ENCODE peak calls at places on chromosomes 5 and 9, in nine cellular contexts. F is GM12878, N is spleen, U is transverse colon, C is Peyer's patch, P is IMR-90, Y is NB4, A is right lobe of liver, X is uterus. Q is an unnamed sample.

GRCh38 chr5:151597749-151598148 is 6.6 kb upstream of the FAT2 start:
- DNase-seq in X (no peak), U (no peak), C (no peak), Y (peak), N (no peak), A (no peak), F (no peak), P (no peak), Q (no peak)

GRCh38 chr9:19271081-19271480 is 40.6 kb downstream of the DENND4C start:
- DNase-seq in N (no peak), Y (no peak), X (no peak), U (no peak), C (no peak), F (no peak), A (no peak), P (no peak), Q (no peak)

GRCh38 chr5:171777420-171777759 is 8.2 kb upstream of the SMIM23 start:
- DNase-seq in C (no peak), X (no peak), P (no peak), N (no peak), F (no peak), Y (no peak), U (no peak), A (no peak), Q (no peak)

GRCh38 chr5:154220625-154221024 is 30.1 kb downstream of the GALNT10 start:
- DNase-seq in N (no peak), U (no peak), Y (no peak), F (no peak), X (no peak), A (no peak), C (no peak), P (peak), Q (no peak)

GRCh38 chr5:37836173-37837100 is 3.4 kb downstream of the GDNF start:
- DNase-seq in C (no peak), A (no peak), X (no peak), P (peak), F (no peak), U (no peak), Y (no peak), N (no peak), Q (no peak)

GRCh38 chr5:168047043-168047668 is 244.3 kb upstream of the WWC1 start:
- DNase-seq in Y (peak), U (peak), N (no peak), X (no peak), C (no peak), P (peak), F (peak), A (no peak), Q (peak)

GRCh38 chr5:68122439-68122906 is 93.1 kb upstream of the PIK3R1 start:
- DNase-seq in F (no peak), U (peak), X (no peak), P (no peak), C (no peak), N (no peak), Y (no peak), A (peak), Q (no peak)

GRCh38 chr9:104868303-104868686 is 59.7 kb downstream of the ABCA1 start:
- DNase-seq in X (no peak), F (no peak), A (peak), U (no peak), N (no peak), C (no peak), P (no peak), Y (no peak), Q (no peak)

GRCh38 chr5:142316681-142317080 is 8.1 kb downstream of the SPRY4 start:
- DNase-seq in U (no peak), N (no peak), Y (no peak), C (no peak), A (no peak), X (no peak), P (no peak), F (no peak), Q (no peak)

GRCh38 chr5:75566710-75567309 is 44.4 kb upstream of the ANKDD1B start:
- DNase-seq in X (no peak), N (no peak), C (no peak), A (no peak), F (peak), U (no peak), Y (peak), P (peak), Q (peak)

GRCh38 chr5:124021066-124021641 is 509.2 kb downstream of the CSNK1G3 start:
- DNase-seq in P (no peak), Y (no peak), U (no peak), N (no peak), A (no peak), X (no peak), C (no peak), F (no peak), Q (no peak)

GRCh38 chr5:137073192-137073591 is 425.9 kb downstream of the SPOCK1 start:
- DNase-seq in P (peak), Y (no peak), C (no peak), A (no peak), X (no peak), U (no peak), F (no peak), N (no peak), Q (no peak)

GRCh38 chr9:89311346-89312153 is 555 bp downstream of the CKS2 start:
- DNase-seq in A (no peak), Y (peak), F (no peak), P (no peak), N (no peak), C (no peak), X (no peak), U (peak), Q (peak)

GRCh38 chr5:109929371-109929770 is 239.6 kb downstream of the MAN2A1 start:
- DNase-seq in U (no peak), Y (no peak), A (no peak), C (no peak), P (no peak), N (no peak), X (no peak), F (no peak), Q (no peak)

GRCh38 chr5:14184082-14184481 is 40.9 kb downstream of the TRIO start:
- DNase-seq in U (no peak), Y (no peak), N (no peak), A (no peak), C (no peak), X (no peak), F (no peak), P (no peak), Q (no peak)

GRCh38 chr5:14184725-14185124 is 41.6 kb downstream of the TRIO start:
- DNase-seq in N (no peak), P (peak), C (no peak), U (no peak), X (peak), Y (no peak), F (no peak), A (no peak), Q (no peak)

GRCh38 chr5:14186132-14186830 is 43.1 kb downstream of the TRIO start:
- DNase-seq in N (no peak), Y (no peak), C (no peak), A (no peak), X (no peak), U (no peak), P (peak), F (no peak), Q (no peak)

GRCh38 chr5:14187157-14187556 is 44.0 kb downstream of the TRIO start:
- DNase-seq in P (no peak), X (no peak), A (no peak), F (no peak), Y (no peak), N (no peak), C (no peak), U (no peak), Q (no peak)

DNA sequence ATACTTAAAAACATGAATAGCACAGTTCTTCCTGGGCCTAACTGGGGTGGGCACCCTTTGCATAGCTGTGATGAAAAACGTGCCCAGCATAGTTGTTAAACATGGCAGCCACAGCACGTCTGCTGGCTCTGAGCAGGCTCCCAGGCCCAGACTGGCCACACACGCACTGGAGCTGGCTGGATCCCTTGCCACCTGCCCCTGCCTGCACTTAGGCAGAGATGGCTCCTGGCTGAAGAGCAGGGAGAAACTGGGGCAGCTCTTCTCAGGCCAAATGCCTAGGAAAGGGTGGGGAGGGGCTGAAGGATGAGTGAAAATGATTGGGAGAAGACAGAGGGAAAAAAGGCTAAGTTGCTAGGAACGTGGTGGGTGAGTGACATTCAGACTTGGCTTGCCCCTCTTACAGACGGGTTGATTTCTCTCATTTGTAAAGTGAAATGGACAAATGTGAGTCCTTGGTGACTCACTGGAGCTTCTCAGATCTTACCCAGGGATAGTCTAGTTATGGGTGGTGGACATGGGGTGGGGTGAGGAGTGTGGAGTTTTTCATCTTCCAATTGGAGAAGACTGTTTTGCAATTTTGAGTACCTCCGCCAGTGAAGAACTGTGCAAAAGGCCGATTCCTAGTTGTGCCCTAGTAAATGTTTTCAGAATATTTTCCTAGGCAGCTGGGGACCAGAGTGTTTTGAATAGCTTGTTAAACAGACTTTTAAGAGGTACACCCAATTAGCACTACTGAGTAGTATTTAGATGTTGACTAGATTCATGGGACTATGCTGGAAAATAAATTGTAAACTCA is 42.4 kb downstream of the TRIO start:
- DNase-seq in U (no peak), A (no peak), N (no peak), F (no peak), Y (no peak), P (peak), X (no peak), C (no peak), Q (no peak)
- TF ChIP-seq POLR2A in U (no peak), A (no peak), N (no peak), F (no peak), Y (no peak), P (peak), X (no peak), C (no peak), Q (no peak)

GRCh38 chr5:1799602-1800469 is at the start of gene MRPL36:
- DNase-seq in Y (peak), F (no peak), P (peak), U (peak), C (peak), A (peak), X (peak), N (peak), Q (peak)
- TF ChIP-seq POLR2A in Y (peak), F (peak), P (peak), U (peak), C (peak), A (peak), X (peak), N (peak), Q (peak)

DNA sequence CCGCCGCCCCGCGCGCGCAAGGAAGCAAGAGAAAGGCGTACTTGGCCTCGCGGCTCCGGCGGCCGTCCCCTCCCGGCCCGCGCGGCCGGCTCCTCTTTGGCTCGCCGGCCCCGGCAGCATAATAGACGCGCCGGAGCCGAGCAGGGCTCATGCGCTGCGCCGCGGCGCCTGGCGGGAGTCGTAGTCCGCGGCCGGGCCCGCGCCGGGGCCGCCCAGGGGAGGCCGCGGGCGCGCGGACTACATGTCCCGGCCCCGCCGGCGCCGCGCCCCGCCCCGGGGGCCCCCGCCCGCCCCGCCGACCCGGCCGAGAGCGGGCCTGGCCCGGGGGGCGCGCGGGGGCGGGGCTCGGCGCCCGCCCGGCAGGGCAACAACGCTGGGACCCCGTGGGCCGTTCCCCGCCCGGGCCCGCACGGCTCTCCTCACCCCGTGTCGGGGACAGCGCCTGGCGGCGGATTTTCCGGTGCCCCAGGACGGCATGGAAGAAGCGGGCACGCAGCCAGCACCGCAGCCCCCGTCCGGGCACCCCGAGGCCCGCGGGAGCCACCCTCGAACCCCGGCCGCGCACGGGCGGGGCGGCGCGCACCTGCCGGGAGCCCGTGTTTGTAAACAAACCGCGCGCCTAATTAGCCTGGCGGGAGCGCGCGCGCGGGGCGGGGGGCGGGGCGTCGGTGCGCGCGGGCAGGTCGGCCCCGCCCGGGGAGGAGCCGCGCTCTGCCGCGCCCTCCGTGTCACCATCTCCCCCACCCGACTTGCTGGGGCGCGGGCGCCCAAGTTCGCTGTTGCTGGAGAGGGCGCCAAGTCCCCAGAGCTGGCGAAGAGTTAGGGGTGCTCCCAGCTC is at the start of gene BRD3:
- DNase-seq in F (peak), U (peak), X (peak), A (peak), Y (peak), P (peak), N (peak), C (peak), Q (peak)
- TF ChIP-seq POLR2A in F (peak), U (peak), X (peak), A (peak), Y (peak), P (peak), N (no peak), C (peak), Q (peak)

GRCh38 chr5:113513384-113514262 is at the start of gene YTHDC2:
- DNase-seq in P (peak), U (peak), F (peak), Y (peak), N (peak), C (peak), A (peak), X (peak), Q (peak)
- TF ChIP-seq POLR2A in P (peak), U (peak), F (peak), Y (peak), N (peak), C (peak), A (peak), X (peak), Q (peak)

GRCh38 chr5:66864240-66864884 is 268.2 kb downstream of the MAST4 start:
- DNase-seq in N (no peak), C (no peak), X (no peak), Y (peak), F (no peak), P (peak), A (no peak), U (no peak), Q (peak)
- TF ChIP-seq POLR2A in N (no peak), C (no peak), X (no peak), Y (no peak), F (no peak), P (no peak), A (no peak), U (no peak), Q (no peak)

GRCh38 chr5:77545285-77545684 is 53.2 kb upstream of the WDR41 start:
- DNase-seq in U (no peak), X (no peak), P (no peak), A (no peak), F (no peak), N (no peak), Y (no peak), C (no peak), Q (no peak)
- TF ChIP-seq POLR2A in U (no peak), X (no peak), P (no peak), A (no peak), F (no peak), N (no peak), Y (no peak), C (no peak), Q (no peak)

DNA sequence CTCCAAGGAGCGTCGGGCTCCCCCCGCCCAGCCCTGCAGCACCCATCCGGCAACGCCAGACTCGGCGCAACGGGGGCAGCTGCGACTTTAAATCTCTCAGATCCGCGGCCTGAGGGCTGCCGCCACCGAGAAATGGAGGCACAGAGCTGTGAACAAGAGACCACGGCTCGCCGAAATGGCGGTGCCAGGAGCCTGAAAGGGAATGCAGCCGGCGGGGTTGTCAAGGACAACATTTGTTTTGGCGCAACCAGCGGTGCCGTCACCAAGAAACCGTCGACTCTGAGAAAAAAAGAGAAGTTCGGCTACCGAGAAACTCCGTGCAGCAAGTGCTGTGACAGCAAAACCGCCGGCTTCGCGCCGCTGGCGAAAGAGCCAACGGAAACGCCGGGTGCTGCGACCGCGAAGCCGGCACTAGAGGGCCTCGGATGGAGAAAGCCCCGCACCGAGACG is 2.1 kb upstream of the ANXA2R start:
- DNase-seq in X (peak), N (peak), F (no peak), Y (peak), U (peak), P (peak), C (peak), A (peak), Q (peak)
- TF ChIP-seq POLR2A in X (no peak), N (no peak), F (peak), Y (peak), U (peak), P (no peak), C (peak), A (peak), Q (no peak)